ENCODE peak calls at places on chromosomes 16 and 17, in ten cellular contexts. U is cardiac muscle cell, Z is astrocyte of the spinal cord, F is BJ, I is breast epithelium, M is upper lobe of right lung, B is PC-9, Y is choroid plexus epithelial cell, H is AG09309, W is foreskin fibroblast. N is an unnamed sample.

GRCh38 chr17:49922095-49922494 is 46.9 kb upstream of the DLX4 start:
- DNase-seq in Y (peak), I (no peak), W (no peak), B (no peak), M (no peak), F (no peak), H (no peak), U (no peak), Z (peak), N (no peak)

GRCh38 chr17:67500261-67500660 is 123.2 kb downstream of the PITPNC1 start:
- DNase-seq in F (no peak), H (no peak), I (no peak), B (no peak), Z (no peak), U (no peak), W (peak), Y (peak), M (no peak), N (no peak)

GRCh38 chr16:21104124-21104860 is 46.4 kb downstream of the DNAH3 start:
- DNase-seq in W (peak), Z (peak), I (no peak), Y (peak), H (no peak), B (no peak), U (no peak), M (no peak), F (peak), N (no peak)

GRCh38 chr16:72202014-72202413 is 30.1 kb upstream of the PMFBP1 start:
- DNase-seq in F (no peak), U (no peak), H (no peak), I (no peak), Z (no peak), B (no peak), W (peak), M (no peak), Y (no peak), N (no peak)

GRCh38 chr17:81039854-81040758 is 5.2 kb downstream of the BAIAP2 start:
- DNase-seq in M (no peak), W (peak), Z (peak), Y (peak), H (no peak), I (no peak), U (no peak), F (peak), B (peak), N (no peak)

GRCh38 chr17:28141783-28142182 is 99.3 kb downstream of the NLK start:
- DNase-seq in Z (no peak), M (no peak), B (no peak), H (no peak), U (no peak), I (no peak), W (no peak), F (no peak), Y (no peak), N (no peak)

GRCh38 chr17:45087978-45088377 is 26.9 kb downstream of the NMT1 start:
- DNase-seq in F (no peak), M (no peak), U (no peak), B (no peak), W (no peak), Z (no peak), Y (no peak), I (no peak), H (no peak), N (no peak)

GRCh38 chr17:27810902-27811557 is 10.7 kb upstream of the NOS2 start:
- DNase-seq in Z (no peak), W (peak), Y (no peak), B (no peak), M (no peak), U (no peak), H (no peak), I (no peak), F (no peak), N (no peak)

GRCh38 chr17:80855968-80856862 is 135.4 kb upstream of the CHMP6 start:
- DNase-seq in H (peak), Z (peak), U (no peak), M (no peak), B (peak), Y (peak), F (peak), I (peak), W (peak), N (peak)

GRCh38 chr17:50813583-50813982 is 21.8 kb upstream of the WFIKKN2 start:
- DNase-seq in B (no peak), U (no peak), M (no peak), W (no peak), Z (no peak), Y (no peak), H (no peak), I (no peak), F (no peak), N (no peak)

GRCh38 chr16:63975669-63976068 is 1146.2 kb downstream of the CDH11 start:
- DNase-seq in W (peak), U (no peak), B (no peak), F (no peak), Z (no peak), Y (no peak), I (no peak), H (no peak), M (no peak), N (no peak)

GRCh38 chr17:62595484-62595883 is 32.0 kb upstream of the MRC2 start:
- DNase-seq in H (no peak), B (no peak), I (no peak), Y (no peak), Z (no peak), U (no peak), M (no peak), W (no peak), F (no peak), N (no peak)

GRCh38 chr17:68326681-68327080 is 35.4 kb downstream of the ARSG start:
- DNase-seq in B (no peak), Z (no peak), H (no peak), M (no peak), I (no peak), U (no peak), W (peak), F (no peak), Y (peak), N (no peak)

GRCh38 chr16:70740919-70741778 is 55.3 kb upstream of the MTSS2 start:
- DNase-seq in M (no peak), Y (peak), Z (peak), B (no peak), W (peak), F (peak), U (no peak), H (peak), I (no peak), N (no peak)

GRCh38 chr16:85123891-85124635 is 11.8 kb upstream of the CIBAR2 start:
- DNase-seq in W (peak), Z (peak), M (no peak), I (peak), U (no peak), B (peak), H (peak), F (peak), Y (peak), N (no peak)

GRCh38 chr17:1959871-1960569 is 65.1 kb downstream of the RTN4RL1 start:
- DNase-seq in Z (no peak), Y (peak), B (no peak), F (no peak), M (no peak), I (no peak), U (no peak), W (peak), H (no peak), N (no peak)

GRCh38 chr16:57984443-57985203 is 13.7 kb upstream of the CNGB1 start:
- DNase-seq in M (peak), U (peak), B (no peak), F (peak), H (no peak), Z (peak), Y (peak), I (peak), W (peak), N (peak)

GRCh38 chr17:40321502-40322416 is 12.8 kb downstream of the RARA start:
- DNase-seq in Y (no peak), Z (no peak), W (peak), B (no peak), I (no peak), M (peak), U (no peak), F (no peak), H (no peak), N (peak)

GRCh38 chr16:21214086-21214485 is 2.7 kb upstream of the ZP2 start:
- DNase-seq in Y (no peak), F (no peak), Z (no peak), B (no peak), U (no peak), I (no peak), M (no peak), W (no peak), H (no peak), N (no peak)

GRCh38 chr17:81294512-81295030 is 536 bp downstream of the SLC38A10 start:
- DNase-seq in I (no peak), M (peak), W (peak), U (no peak), B (no peak), Y (no peak), Z (no peak), H (no peak), F (no peak), N (peak)

GRCh38 chr16:48503779-48504178 is 106.2 kb downstream of the N4BP1 start:
- DNase-seq in F (no peak), Y (peak), I (no peak), U (no peak), H (peak), M (no peak), Z (peak), W (peak), B (no peak), N (no peak)

GRCh38 chr17:80884811-80885210 is 106.8 kb upstream of the CHMP6 start:
- DNase-seq in F (no peak), B (no peak), W (no peak), Y (no peak), H (no peak), Z (no peak), M (no peak), U (no peak), I (no peak), N (no peak)

GRCh38 chr17:1713878-1714487 is 3.8 kb upstream of the TLCD2 start:
- DNase-seq in H (no peak), M (peak), I (no peak), U (peak), Y (peak), Z (no peak), F (no peak), B (no peak), W (peak), N (peak)

GRCh38 chr16:11985250-11985649 is 8.7 kb downstream of the SNX29 start:
- DNase-seq in B (no peak), F (no peak), U (no peak), H (no peak), W (no peak), M (no peak), Z (no peak), Y (no peak), I (no peak), N (no peak)

GRCh38 chr16:67199011-67199807 is at the start of gene ELMO3:
- DNase-seq in F (no peak), Z (no peak), W (peak), M (peak), Y (no peak), B (peak), U (peak), I (no peak), H (no peak), N (peak)

GRCh38 chr17:51166987-51167931 is 1.0 kb downstream of the NME2 start:
- DNase-seq in F (no peak), H (no peak), B (no peak), M (peak), Y (peak), W (peak), I (no peak), U (peak), Z (peak), N (peak)

GRCh38 chr17:57408064-57408811 is 151.9 kb downstream of the MSI2 start:
- DNase-seq in F (no peak), M (no peak), B (peak), H (no peak), W (no peak), U (peak), Z (peak), Y (no peak), I (no peak), N (no peak)
- TF ChIP-seq CTCF in F (no peak), M (no peak), B (no peak), H (no peak), W (no peak), U (no peak), Z (peak), Y (no peak), I (no peak), N (no peak)

GRCh38 chr16:68310441-68311315 is at the start of the genes PRMT7 and SLC7A6OS:
- DNase-seq in U (peak), W (peak), Y (peak), F (no peak), I (peak), Z (peak), B (peak), M (peak), H (peak), N (peak)
- TF ChIP-seq CTCF in U (peak), W (no peak), Y (no peak), F (peak), I (peak), Z (peak), B (peak), M (peak), H (peak), N (peak)

DNA sequence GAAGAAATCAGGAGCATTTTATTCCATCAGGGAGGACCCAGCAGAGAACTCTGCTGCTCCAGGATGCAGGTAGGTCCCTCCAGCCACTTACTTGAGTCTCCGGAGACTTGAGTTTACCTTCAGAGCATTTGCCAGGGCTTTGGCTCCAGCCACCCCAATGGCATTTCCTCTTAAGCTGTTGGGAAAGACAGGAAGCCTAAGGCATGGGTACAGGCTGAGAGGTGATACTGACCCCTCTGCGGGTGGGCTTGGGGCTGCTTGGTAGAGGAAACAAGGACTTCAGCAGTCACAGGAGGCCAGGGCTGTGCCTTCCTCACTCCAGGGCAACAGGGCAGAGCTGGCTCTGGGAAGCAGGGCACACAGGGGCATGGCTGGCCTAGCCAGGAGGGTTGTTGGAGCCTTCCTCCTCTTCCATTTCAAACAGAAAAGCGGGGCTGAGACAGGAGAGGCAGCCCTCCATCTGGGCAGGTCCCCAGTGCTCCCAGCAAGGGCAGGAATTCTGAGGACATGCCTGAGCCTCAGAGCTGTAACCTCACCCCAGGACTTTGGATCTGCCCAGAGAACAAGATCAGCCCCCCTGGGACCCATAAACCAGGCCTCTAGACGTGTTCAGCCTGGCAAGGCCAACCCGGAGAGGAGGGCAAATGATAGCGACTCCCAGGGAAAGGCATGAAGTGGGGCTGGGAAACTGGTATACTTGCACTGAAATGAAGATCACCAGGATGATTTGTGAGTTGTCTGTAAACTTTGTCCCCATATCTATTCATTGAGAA is 34.4 kb downstream of the NLRC3 start:
- DNase-seq in Y (peak), W (peak), U (no peak), I (no peak), B (no peak), M (peak), F (no peak), Z (no peak), H (no peak), N (no peak)
- TF ChIP-seq CTCF in Y (no peak), W (no peak), U (no peak), I (no peak), B (no peak), M (no peak), F (no peak), Z (no peak), H (no peak), N (no peak)

GRCh38 chr17:75722076-75722475 is 817 bp downstream of the ITGB4 start:
- DNase-seq in U (no peak), M (no peak), H (no peak), F (no peak), B (peak), I (no peak), Z (no peak), W (no peak), Y (no peak), N (no peak)
- TF ChIP-seq CTCF in U (no peak), M (no peak), H (no peak), F (no peak), B (no peak), I (no peak), Z (no peak), W (no peak), Y (no peak), N (no peak)

DNA sequence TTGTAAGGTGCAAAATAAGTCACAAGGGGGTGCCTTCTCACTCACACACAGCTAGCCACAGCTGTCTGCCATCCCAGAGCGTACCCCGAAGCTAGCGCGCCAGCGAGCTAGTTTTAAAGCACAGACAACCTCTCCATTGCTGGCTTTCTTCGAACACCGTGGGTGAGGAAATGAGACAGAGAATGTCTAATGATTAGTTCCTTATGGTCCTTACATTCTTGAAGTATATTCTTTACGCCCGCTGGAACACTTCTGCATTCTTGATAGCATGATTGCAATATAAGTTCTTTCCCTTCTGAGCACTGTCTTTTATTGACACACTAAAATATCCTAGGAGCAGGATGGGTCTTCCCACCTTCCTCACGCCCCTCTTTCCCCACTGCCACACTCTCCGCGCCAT is 251.2 kb downstream of the NTN1 start:
- DNase-seq in Y (no peak), M (no peak), W (peak), F (no peak), H (no peak), I (no peak), B (no peak), U (no peak), Z (no peak), N (no peak)
- TF ChIP-seq CTCF in Y (peak), M (no peak), W (no peak), F (no peak), H (no peak), I (no peak), B (no peak), U (no peak), Z (no peak), N (no peak)

GRCh38 chr16:56932588-56933265 is 785 bp downstream of the HERPUD1 start:
- DNase-seq in Y (peak), B (peak), F (no peak), W (peak), I (peak), U (peak), M (peak), H (peak), Z (peak), N (peak)
- TF ChIP-seq CTCF in Y (no peak), B (no peak), F (no peak), W (no peak), I (no peak), U (no peak), M (no peak), H (no peak), Z (no peak), N (no peak)

GRCh38 chr16:13665876-13666275 is 254.1 kb upstream of the ERCC4 start:
- DNase-seq in F (no peak), Y (no peak), Z (no peak), I (no peak), W (no peak), U (no peak), B (no peak), H (no peak), M (no peak), N (no peak)

DNA sequence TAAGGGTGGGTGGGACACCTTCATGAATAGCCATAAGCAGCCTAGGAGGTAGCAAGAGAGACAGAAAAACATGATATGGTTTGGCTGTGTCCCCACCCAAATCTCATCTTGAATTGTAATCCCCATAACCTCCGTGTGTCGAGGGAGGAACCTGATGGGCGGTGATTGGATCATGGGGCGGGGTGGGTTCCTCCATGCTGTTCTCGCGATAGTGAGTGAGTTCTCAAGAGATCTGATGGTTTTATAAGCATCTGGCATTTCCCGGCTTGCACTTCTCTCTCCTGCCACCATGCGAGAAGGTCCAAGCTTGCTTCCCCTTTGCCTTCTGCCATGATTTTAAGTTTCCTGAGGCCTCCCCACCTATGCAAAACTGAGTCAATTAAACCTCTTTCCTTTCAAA is 259.1 kb upstream of the ERCC4 start:
- DNase-seq in H (no peak), B (no peak), I (no peak), M (no peak), W (no peak), F (no peak), U (no peak), Y (no peak), Z (no peak), N (no peak)
- TF ChIP-seq CTCF in H (no peak), B (no peak), I (no peak), M (no peak), W (no peak), F (no peak), U (no peak), Y (no peak), Z (no peak), N (no peak)

GRCh38 chr17:48499248-48499647 is 31.6 kb downstream of the HOXB1 start:
- DNase-seq in Z (no peak), Y (no peak), M (no peak), H (no peak), F (no peak), B (peak), W (peak), I (no peak), U (no peak), N (no peak)

GRCh38 chr17:48502901-48503300 is 27.9 kb downstream of the HOXB1 start:
- DNase-seq in Y (no peak), W (no peak), I (no peak), U (peak), B (no peak), Z (no peak), H (no peak), M (no peak), F (no peak), N (no peak)

GRCh38 chr17:48499743-48500434 is 30.9 kb downstream of the HOXB1 start:
- DNase-seq in I (no peak), H (no peak), Z (no peak), U (no peak), B (no peak), F (no peak), Y (no peak), M (no peak), W (no peak), N (no peak)

GRCh38 chr17:48502312-48502711 is 28.5 kb downstream of the HOXB1 start:
- DNase-seq in F (no peak), Z (no peak), W (no peak), H (no peak), M (no peak), U (no peak), Y (no peak), B (no peak), I (no peak), N (no peak)

DNA sequence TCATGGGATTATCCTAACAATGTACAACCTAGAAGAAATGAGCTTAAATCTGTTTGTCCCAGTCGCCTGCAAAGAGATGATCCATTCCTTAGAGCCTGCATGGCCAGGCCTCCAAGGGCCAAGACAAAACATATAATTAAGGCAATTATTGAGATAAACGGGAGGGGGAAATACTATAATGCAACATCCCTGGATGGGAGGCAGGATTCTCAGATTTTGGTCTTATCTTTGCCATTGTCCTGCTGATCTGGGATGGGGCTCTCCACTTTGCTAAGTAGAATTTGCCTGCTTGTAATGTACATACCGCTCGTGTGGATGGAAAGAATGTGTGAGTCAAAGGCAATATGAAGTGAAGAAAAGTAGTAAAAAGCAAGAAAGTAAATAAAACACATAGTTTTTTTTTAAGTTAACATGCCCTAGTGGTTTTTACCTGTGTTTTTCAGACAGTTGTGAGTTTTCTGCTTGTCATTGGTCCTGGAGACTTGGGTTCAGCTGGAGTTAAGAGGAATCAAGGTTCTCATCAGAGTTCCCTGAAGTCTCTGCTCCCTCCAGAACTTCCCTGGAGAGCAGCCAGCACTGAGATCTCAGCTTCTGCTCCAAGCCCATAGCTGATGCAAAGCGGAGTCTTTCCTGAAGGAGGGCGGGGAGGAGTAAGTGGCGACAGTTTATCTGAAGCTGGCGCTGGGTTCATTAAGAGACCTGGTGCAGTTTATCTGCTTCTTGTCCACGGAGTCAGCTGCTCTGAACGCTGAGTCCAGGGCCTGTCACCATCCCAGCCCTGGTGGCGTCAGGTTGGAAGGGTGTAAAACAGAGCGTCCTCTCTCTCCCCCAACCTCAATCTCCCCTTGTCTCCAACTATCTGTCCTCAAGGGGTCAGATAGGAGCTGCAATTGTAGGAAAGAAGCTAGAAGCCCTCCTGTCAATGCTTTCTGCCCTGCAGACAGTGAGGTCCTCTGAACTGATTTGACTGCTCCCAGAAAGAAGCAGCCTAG is 30.1 kb downstream of the HOXB1 start:
- DNase-seq in I (no peak), Z (peak), B (no peak), U (peak), F (no peak), H (no peak), W (peak), Y (no peak), M (no peak), N (peak)
- TF ChIP-seq CTCF in I (no peak), Z (no peak), B (no peak), U (peak), F (no peak), H (no peak), W (no peak), Y (no peak), M (no peak), N (no peak)

N was measured in right lobe of liver.